ENCODE peak calls at places on chromosomes 12 and 14, in nine cellular contexts. Z, R, I, L, F, P, Q, V and C are unnamed samples.

GRCh38 chr14:93676416-93676958 is 111.8 kb downstream of the PRIMA1 start:
- DNase-seq in R (no peak), V (no peak), Q (no peak), F (no peak), P (no peak), I (no peak), L (no peak), Z (no peak), C (no peak)

GRCh38 chr14:33393895-33394405 is 455.3 kb downstream of the NPAS3 start:
- DNase-seq in F (no peak), V (no peak), Q (no peak), L (no peak), R (no peak), I (no peak), Z (no peak), P (no peak), C (no peak)

GRCh38 chr12:54891717-54892478 is 37.6 kb downstream of the MUCL1 start:
- DNase-seq in V (no peak), R (no peak), P (no peak), L (no peak), Q (no peak), F (no peak), I (no peak), Z (no peak), C (no peak)

GRCh38 chr12:76478045-76478444 is 81.5 kb downstream of the OSBPL8 start:
- DNase-seq in F (no peak), L (no peak), I (no peak), R (no peak), P (no peak), V (no peak), Z (no peak), Q (no peak), C (no peak)

GRCh38 chr12:85279449-85280137 is 427 bp upstream of the ALX1 start:
- DNase-seq in Z (no peak), R (peak), L (peak), I (no peak), F (no peak), V (no peak), Q (peak), P (peak), C (no peak)

GRCh38 chr12:54407183-54407905 is 11.7 kb downstream of the ITGA5 start:
- DNase-seq in R (no peak), V (no peak), P (no peak), Q (no peak), Z (no peak), L (no peak), I (no peak), F (no peak), C (no peak)

GRCh38 chr14:68824517-68825347 is 31.9 kb upstream of the ZFP36L1 start:
- DNase-seq in R (peak), F (peak), L (peak), V (peak), Q (peak), P (peak), Z (no peak), I (peak), C (peak)

GRCh38 chr12:34346372-34347034 is 324.2 kb downstream of the ALG10 start:
- DNase-seq in P (no peak), I (no peak), V (no peak), R (no peak), Z (no peak), F (no peak), Q (no peak), L (no peak), C (no peak)

GRCh38 chr14:32531942-32532341 is 202.8 kb downstream of the AKAP6 start:
- DNase-seq in R (no peak), I (no peak), L (no peak), Q (no peak), P (no peak), F (no peak), Z (no peak), V (no peak), C (no peak)

GRCh38 chr12:97203408-97203807 is 259.2 kb upstream of the RMST start:
- DNase-seq in P (no peak), F (no peak), L (no peak), R (no peak), Z (no peak), Q (no peak), I (no peak), V (no peak), C (no peak)

GRCh38 chr14:92688434-92689375 is 59.7 kb downstream of the LGMN start:
- DNase-seq in I (no peak), V (no peak), P (no peak), R (no peak), L (no peak), Z (no peak), Q (no peak), F (peak), C (no peak)